ENCODE peak calls at places on chromosomes 4 and X, in six cellular contexts. L, K, D, E, C and Y are unnamed samples.

GRCh38 chrX:103157511-103158316 is 57.2 kb upstream of the BEX4 start:
- DNase-seq in D (peak), L (peak), E (no peak), C (no peak), K (peak), Y (no peak)

GRCh38 chr4:1551211-1551610 is 132.9 kb downstream of the FAM53A start:
- DNase-seq in D (no peak), K (no peak), E (no peak), C (no peak), L (no peak), Y (no peak)

GRCh38 chrX:29965634-29966033 is 249.7 kb upstream of the MAGEB2 start:
- DNase-seq in E (no peak), D (no peak), C (no peak), K (no peak), L (no peak), Y (no peak)

GRCh38 chr4:41569957-41570356 is 32.0 kb downstream of the LIMCH1 start:
- DNase-seq in C (no peak), D (no peak), K (no peak), E (no peak), L (no peak), Y (no peak)

GRCh38 chr4:77156912-77157858 is at the start of gene CCNG2:
- DNase-seq in E (no peak), D (peak), K (peak), C (peak), L (peak), Y (no peak)

GRCh38 chr4:96009720-96010119 is 169.8 kb downstream of the PDHA2 start:
- DNase-seq in L (no peak), D (no peak), C (no peak), K (no peak), E (no peak), Y (no peak)

GRCh38 chrX:48487362-48487785 is 11.4 kb downstream of the FTSJ1 start:
- DNase-seq in C (no peak), K (peak), D (no peak), E (no peak), L (peak), Y (no peak)

GRCh38 chrX:41480508-41481260 is 33.5 kb downstream of the NYX start:
- DNase-seq in E (no peak), C (no peak), K (no peak), D (no peak), L (no peak), Y (no peak)

GRCh38 chr4:113555868-113556267 is 205.7 kb downstream of the CAMK2D start:
- DNase-seq in D (no peak), E (no peak), L (no peak), K (no peak), C (no peak), Y (no peak)

GRCh38 chrX:100829730-100830129 is 9.5 kb downstream of the CSTF2 start:
- DNase-seq in C (no peak), L (no peak), K (no peak), E (peak), D (no peak), Y (no peak)

GRCh38 chr4:15996773-15997172 is 33.8 kb upstream of the FGFBP2 start:
- DNase-seq in L (no peak), D (no peak), E (no peak), K (no peak), C (no peak), Y (no peak)

GRCh38 chr4:8391972-8392371 is 48.6 kb downstream of the ACOX3 start:
- DNase-seq in D (no peak), K (no peak), E (peak), L (no peak), C (peak), Y (peak)

GRCh38 chr4:8247047-8247930 is 22.3 kb upstream of the HTRA3 start:
- DNase-seq in K (peak), E (no peak), C (no peak), D (no peak), L (no peak), Y (no peak)

GRCh38 chr4:8599657-8600056 is 7.1 kb downstream of the CPZ start:
- DNase-seq in L (peak), E (no peak), C (no peak), D (no peak), K (no peak), Y (no peak)

GRCh38 chr4:147173797-147174196 is 228.1 kb upstream of the TTC29 start:
- DNase-seq in K (no peak), C (no peak), E (no peak), L (no peak), D (no peak), Y (no peak)

GRCh38 chr4:121307441-121308327 is 73.1 kb downstream of the QRFPR start:
- DNase-seq in C (no peak), E (peak), L (peak), D (no peak), K (peak), Y (no peak)

GRCh38 chrX:31233941-31234496 is 162.2 kb upstream of the FTHL17 start:
- DNase-seq in E (no peak), C (no peak), K (no peak), D (no peak), L (no peak), Y (no peak)

GRCh38 chr4:187606581-187606980 is 389.0 kb upstream of the ZFP42 start:
- DNase-seq in C (peak), D (peak), K (peak), E (no peak), L (peak), Y (peak)

GRCh38 chr4:114091546-114091945 is 112.1 kb upstream of the ARSJ start:
- DNase-seq in C (no peak), D (no peak), K (no peak), L (no peak), E (no peak), Y (no peak)

GRCh38 chrX:132489256-132490085 is 633 bp upstream of the MBNL3 start:
- DNase-seq in L (no peak), K (no peak), E (no peak), D (peak), C (peak), Y (peak)

GRCh38 chr4:137644201-137644600 is 111.9 kb upstream of the PCDH18 start:
- DNase-seq in E (no peak), D (no peak), C (no peak), L (no peak), K (no peak), Y (no peak)

GRCh38 chr4:106058919-106059318 is 163.6 kb downstream of the NPNT start:
- DNase-seq in C (no peak), D (no peak), K (no peak), E (no peak), L (no peak), Y (no peak)

GRCh38 chr4:169615467-169616106 is 3.2 kb upstream of the NEK1 start:
- DNase-seq in L (no peak), E (no peak), K (no peak), C (no peak), D (no peak), Y (no peak)

GRCh38 chr4:158624889-158625478 is 46.7 kb downstream of the C4orf46 start:
- DNase-seq in C (peak), L (peak), D (no peak), E (peak), K (peak), Y (no peak)

GRCh38 chr4:123477804-123478209 is 81.2 kb downstream of the SPRY1 start:
- DNase-seq in K (peak), C (no peak), D (no peak), L (no peak), E (no peak), Y (no peak)

GRCh38 chrX:87517571-87518141 is at the start of gene KLHL4:
- DNase-seq in C (no peak), D (peak), K (no peak), L (no peak), E (no peak), Y (no peak)

GRCh38 chr4:21476753-21477152 is 471.8 kb downstream of the KCNIP4 start:
- DNase-seq in C (no peak), K (peak), E (no peak), L (no peak), D (peak), Y (no peak)

GRCh38 chr4:54152846-54153600 is 53.1 kb downstream of the GSX2 start:
- DNase-seq in D (no peak), C (no peak), L (no peak), E (no peak), K (no peak), Y (no peak)

GRCh38 chr4:157587681-157588423 is 367.3 kb downstream of the GRIA2 start:
- DNase-seq in L (no peak), D (no peak), C (no peak), K (no peak), E (no peak), Y (no peak)

GRCh38 chr4:107631568-107631967 is 88.5 kb downstream of the PAPSS1 start:
- DNase-seq in E (no peak), C (no peak), D (no peak), K (no peak), L (no peak), Y (no peak)

GRCh38 chrX:40095588-40096394 is 2.0 kb downstream of the BCOR start:
- DNase-seq in K (no peak), C (no peak), D (no peak), L (no peak), E (no peak), Y (no peak)

DNA sequence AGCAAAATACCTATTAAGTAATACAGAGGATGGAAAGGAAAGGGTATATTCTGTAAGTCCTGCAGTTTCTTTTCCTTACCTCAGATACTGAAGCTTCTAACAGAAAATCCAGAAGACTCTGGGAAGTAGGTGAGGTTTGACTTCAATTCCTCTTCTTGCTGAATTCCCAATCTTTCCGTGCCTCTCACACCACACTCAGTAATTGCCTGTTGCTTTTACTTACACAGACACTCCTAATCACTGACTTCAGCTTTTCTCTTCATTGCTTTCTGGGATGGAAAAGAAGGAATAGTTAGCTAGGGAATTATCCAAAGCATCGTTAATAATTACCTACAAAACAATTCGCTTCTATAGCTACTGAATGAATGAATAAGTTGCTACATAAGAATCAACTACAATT is 163.6 kb downstream of the FBXO8 start:
- DNase-seq in L (no peak), K (no peak), E (no peak), D (no peak), C (no peak), Y (no peak)
- TF ChIP-seq TAF1 in L (no peak), K (no peak), E (no peak), D (no peak), C (no peak), Y (no peak)

DNA sequence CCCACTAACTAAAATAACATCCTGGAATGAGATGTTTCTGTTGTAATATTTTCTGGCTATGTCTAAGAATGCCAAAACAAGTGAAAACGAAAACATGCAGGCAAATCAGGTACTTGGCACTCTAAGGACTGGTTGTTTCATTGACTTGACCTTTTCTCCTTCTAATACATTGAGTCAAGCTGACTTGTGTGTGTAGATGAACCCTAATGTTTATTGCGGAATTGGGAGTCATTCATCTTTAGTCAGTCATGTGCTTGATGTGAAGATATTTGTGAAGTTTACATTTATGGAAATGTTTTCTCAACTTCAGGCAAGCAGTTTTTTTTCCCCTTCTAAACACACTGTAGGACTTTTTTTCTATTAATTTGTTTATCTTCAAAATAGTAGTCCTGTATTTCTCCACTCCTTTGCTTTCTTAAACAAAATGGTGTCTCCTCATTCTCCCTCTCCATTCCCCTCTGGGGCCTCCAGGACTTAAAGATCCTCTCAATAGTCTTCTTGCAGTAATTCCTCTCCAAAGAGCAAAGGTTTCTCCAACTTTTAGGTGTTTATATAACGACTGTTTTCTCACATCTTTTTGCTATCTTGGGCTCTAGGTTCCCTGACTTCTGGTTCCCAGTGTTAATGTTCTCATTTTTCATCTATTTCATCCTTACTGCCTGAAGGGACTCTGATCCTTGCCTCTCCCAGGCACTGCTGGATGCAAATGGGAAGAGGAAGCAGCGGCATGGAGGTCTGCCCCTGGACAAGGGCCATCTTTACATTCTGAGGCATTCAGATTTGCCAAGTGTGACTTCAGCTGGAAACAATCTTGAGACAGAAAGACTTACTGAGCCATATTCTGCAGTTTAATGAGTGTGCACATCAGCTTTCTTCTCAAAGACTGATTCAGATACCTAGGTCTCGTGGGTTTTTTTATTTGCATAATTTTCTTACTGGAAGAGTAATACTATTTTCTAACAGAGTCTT is 166.4 kb downstream of the ARHGAP6 start:
- DNase-seq in C (no peak), L (no peak), K (no peak), D (no peak), E (no peak), Y (no peak)
- TF ChIP-seq POLR2AphosphoS5 in C (no peak), L (no peak), K (no peak), D (no peak), E (no peak), Y (no peak)

GRCh38 chr4:184344899-184345572 is 127.4 kb upstream of the ENPP6 start:
- DNase-seq in E (no peak), C (no peak), D (no peak), L (no peak), K (no peak), Y (no peak)

GRCh38 chr4:184349283-184350039 is 124.9 kb downstream of the IRF2 start:
- DNase-seq in L (no peak), C (no peak), E (no peak), D (no peak), K (no peak), Y (no peak)

GRCh38 chr4:184345573-184345922 is 127.9 kb upstream of the ENPP6 start:
- DNase-seq in C (no peak), L (no peak), E (no peak), K (no peak), D (no peak), Y (no peak)

GRCh38 chr4:184348311-184349233 is 125.8 kb downstream of the IRF2 start:
- DNase-seq in L (no peak), E (peak), D (no peak), K (peak), C (no peak), Y (no peak)

GRCh38 chr4:184347251-184348239 is 126.8 kb downstream of the IRF2 start:
- DNase-seq in E (peak), K (no peak), D (peak), L (peak), C (no peak), Y (no peak)
- TF ChIP-seq POLR2A in E (peak), K (peak), D (no peak), L (no peak), C (peak), Y (peak)

DNA sequence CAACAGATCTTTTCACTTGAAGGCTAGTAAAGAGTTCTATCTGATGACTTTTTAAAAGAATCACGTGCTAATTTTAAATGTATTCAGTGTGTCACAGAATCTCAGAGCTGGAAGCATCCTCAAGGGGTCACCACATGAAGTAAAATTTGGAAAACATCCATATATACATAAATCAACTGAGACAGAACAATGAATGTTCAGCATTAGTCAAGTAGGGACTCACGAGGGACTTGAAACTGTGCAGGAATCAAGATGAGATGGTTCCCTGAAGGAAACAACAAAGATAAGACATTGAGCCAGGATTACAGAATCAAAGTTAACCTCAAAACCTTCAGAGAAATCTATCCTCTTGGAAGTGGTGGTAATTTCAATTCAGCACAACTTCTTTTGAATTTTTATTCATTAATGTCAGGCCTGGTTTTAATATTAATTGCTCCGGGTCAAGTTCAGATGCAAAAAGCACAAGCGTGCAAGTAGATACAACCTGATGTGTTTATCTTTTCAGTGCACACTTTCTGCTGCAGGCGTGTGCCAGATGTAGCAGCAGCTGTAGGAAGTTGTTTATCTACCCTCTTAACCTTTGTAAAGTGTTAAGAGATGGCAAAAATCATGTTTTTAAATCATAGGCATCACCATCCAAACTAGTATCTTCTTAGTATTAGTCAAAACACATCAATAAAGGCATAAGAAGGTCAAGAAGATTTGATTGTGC is 87.7 kb upstream of the SRD5A3 start:
- DNase-seq in K (no peak), C (no peak), E (no peak), L (no peak), D (no peak), Y (no peak)
- TF ChIP-seq TAF1 in K (no peak), C (no peak), E (no peak), L (no peak), D (no peak), Y (no peak)

DNA sequence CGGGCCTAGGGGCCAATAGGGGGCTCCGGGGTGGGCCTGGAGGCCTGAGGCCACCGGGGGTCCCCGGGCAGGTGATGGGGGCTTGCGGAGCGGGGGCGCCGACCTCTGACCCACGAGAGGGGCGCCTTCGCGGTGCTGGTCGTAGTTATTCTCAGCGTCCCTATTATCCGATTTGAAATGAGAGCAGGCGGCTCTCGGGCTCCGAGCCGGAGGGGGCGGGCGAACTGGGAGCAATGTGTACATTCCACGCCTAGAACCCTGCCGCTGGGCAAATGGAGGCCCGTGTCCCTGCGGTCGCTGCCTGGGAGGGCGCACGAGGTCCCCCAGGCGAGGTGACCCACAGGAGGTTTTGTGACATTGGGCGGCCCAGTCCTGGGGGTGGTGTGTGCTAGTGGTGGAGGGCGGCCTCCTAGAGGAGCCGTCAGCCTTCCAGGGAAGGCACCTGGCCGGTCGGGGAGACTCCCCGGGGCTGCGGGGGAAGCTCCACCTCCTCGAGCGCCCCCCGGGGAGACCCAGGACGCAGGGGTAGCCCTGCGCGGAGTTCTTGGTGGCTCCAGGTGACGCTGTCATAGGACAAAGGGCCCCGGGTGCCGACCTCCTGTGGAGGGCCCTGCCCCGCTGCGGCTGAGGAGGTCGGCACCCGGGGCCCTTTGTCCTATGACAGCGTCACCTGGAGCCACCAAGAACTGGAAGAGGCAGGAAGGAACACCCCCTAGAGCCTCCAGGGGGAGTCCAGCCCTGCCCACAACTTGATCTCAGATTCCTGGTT is 102.6 kb upstream of the PRKX start:
- DNase-seq in L (peak), C (peak), K (peak), E (peak), D (peak), Y (no peak)
- TF ChIP-seq POLR2AphosphoS5 in L (no peak), C (no peak), K (no peak), E (peak), D (no peak), Y (peak)

GRCh38 chrX:20265726-20266681 is 705 bp downstream of the RPS6KA3 start:
- DNase-seq in L (peak), K (no peak), D (peak), E (no peak), C (no peak), Y (peak)

GRCh38 chrX:20267599-20267923 is 852 bp upstream of the RPS6KA3 start:
- DNase-seq in L (no peak), D (no peak), K (no peak), E (no peak), C (no peak), Y (no peak)

GRCh38 chrX:20266810-20267598 is at the start of gene RPS6KA3:
- DNase-seq in L (peak), K (peak), D (peak), E (peak), C (peak), Y (peak)

GRCh38 chrX:20269848-20270556 is 3.3 kb upstream of the RPS6KA3 start:
- DNase-seq in K (no peak), C (no peak), L (no peak), E (no peak), D (no peak), Y (no peak)

DNA sequence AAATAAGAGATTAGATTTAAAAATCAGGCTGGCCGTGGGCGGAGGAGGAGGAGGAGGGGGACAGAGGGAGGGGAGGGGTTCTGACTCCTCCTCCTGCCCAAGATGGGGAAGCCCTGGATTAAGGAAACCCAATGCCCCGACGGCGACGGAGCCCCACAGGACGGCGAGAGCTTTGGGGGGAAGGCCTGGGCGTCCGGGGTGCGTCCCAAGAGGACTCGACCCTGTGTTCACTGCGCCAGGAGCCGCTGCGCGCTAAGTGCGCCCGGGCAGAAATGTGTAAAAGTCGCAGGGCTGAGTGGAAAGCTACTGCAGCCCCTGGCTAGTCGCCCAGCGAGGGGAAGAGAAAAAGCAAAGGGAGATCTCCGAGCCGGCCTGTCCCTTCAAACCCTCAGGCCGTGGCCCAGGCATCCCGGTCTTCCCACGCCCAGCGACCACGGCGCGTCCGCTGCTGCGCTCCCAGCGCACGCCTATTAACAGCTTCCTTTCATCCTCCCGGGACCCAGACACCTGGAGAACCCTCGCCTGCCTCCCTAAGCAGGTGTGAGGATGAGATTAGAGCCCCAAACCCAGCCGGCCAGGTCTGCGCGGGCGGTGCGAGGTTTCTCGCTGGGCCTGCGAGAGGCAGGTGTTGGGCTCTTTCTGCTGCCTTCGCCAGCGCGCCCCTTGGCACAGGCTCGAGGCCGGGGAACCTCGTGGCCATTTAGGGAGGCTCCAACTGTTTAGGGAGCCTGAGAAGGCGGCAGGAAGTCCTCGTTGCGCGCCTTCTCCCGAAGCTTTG is 1.4 kb upstream of the RPS6KA3 start:
- DNase-seq in K (no peak), C (peak), D (peak), E (no peak), L (peak), Y (peak)
- TF ChIP-seq POLR2A in K (no peak), C (no peak), D (no peak), E (no peak), L (no peak), Y (no peak)